ENCODE peak calls at places on chromosomes 12 and 14, in ten cellular contexts. R is neural progenitor cell; S is CD8-positive, alpha-beta T cell; A is HCT116; J is fibroblast of lung; T is AG04450; H is heart right ventricle; F is right atrium auricular region; D is lung; U is MM.1S. L is an unnamed sample.

GRCh38 chr12:1993341-1993740 is 10.9 kb downstream of the DCP1B start:
- DNase-seq in D (no peak), T (peak), A (peak), S (no peak), R (no peak), J (peak), U (no peak), F (no peak), H (no peak), L (peak)

GRCh38 chr12:1576410-1577240 is 17.8 kb downstream of the FBXL14 start:
- DNase-seq in J (peak), T (no peak), S (no peak), H (peak), A (no peak), F (no peak), D (no peak), U (no peak), R (no peak), L (no peak)

GRCh38 chr12:84891106-84891838 is 21.3 kb downstream of the SLC6A15 start:
- DNase-seq in S (no peak), T (no peak), D (no peak), H (no peak), A (no peak), U (no peak), F (no peak), R (no peak), J (peak), L (no peak)

GRCh38 chr14:52906141-52906601 is 44.7 kb downstream of the FERMT2 start:
- DNase-seq in F (no peak), U (no peak), H (no peak), S (no peak), A (peak), T (peak), D (no peak), J (peak), R (no peak), L (peak)

GRCh38 chr12:117875652-117876491 is 92.9 kb downstream of the KSR2 start:
- DNase-seq in T (no peak), D (no peak), S (peak), H (peak), J (peak), A (no peak), U (no peak), F (no peak), R (peak), L (no peak)

GRCh38 chr12:102917026-102917787 is at the start of gene PAH:
- DNase-seq in H (no peak), T (no peak), D (no peak), A (no peak), R (peak), J (no peak), F (no peak), S (peak), U (no peak), L (no peak)

GRCh38 chr14:69226736-69227135 is 33.2 kb upstream of the GALNT16 start:
- DNase-seq in A (no peak), T (no peak), J (no peak), U (no peak), H (no peak), R (no peak), S (no peak), F (no peak), D (no peak), L (no peak)

GRCh38 chr14:103194256-103195045 is 71.2 kb downstream of the TNFAIP2 start:
- DNase-seq in H (no peak), R (no peak), J (peak), A (no peak), S (no peak), U (no peak), D (no peak), F (no peak), T (peak), L (peak)

GRCh38 chr14:25003537-25003936 is 46.4 kb downstream of the STXBP6 start:
- DNase-seq in T (no peak), F (no peak), J (no peak), S (no peak), U (no peak), H (no peak), D (no peak), R (no peak), A (no peak), L (peak)

GRCh38 chr12:30805959-30806358 is 51.2 kb upstream of the CAPRIN2 start:
- DNase-seq in T (no peak), H (no peak), J (no peak), U (no peak), A (no peak), S (no peak), R (no peak), F (no peak), D (no peak), L (no peak)

GRCh38 chr14:28762290-28762948 is 4.2 kb upstream of the FOXG1 start:
- DNase-seq in U (no peak), R (peak), F (no peak), J (no peak), D (no peak), S (no peak), H (no peak), A (no peak), T (no peak), L (no peak)

GRCh38 chr14:71555654-71556559 is 376.3 kb upstream of the RGS6 start:
- DNase-seq in R (no peak), F (no peak), J (no peak), S (peak), D (no peak), H (no peak), A (no peak), T (no peak), U (peak), L (no peak)

GRCh38 chr12:113239288-113239771 is 18.1 kb downstream of the TPCN1 start:
- DNase-seq in J (no peak), A (no peak), S (no peak), H (no peak), F (no peak), R (no peak), T (no peak), U (no peak), D (no peak), L (no peak)
- H3K27ac ChIP-seq in J (no peak), A (no peak), S (no peak), H (peak), F (peak), R (no peak), T (no peak), U (no peak), D (peak), L (peak)

GRCh38 chr12:131988054-131988796 is 38.5 kb downstream of the EP400 start:
- DNase-seq in F (peak), A (no peak), U (no peak), H (no peak), T (no peak), J (no peak), D (no peak), R (peak), S (no peak), L (no peak)
- H3K27ac ChIP-seq in F (no peak), A (no peak), U (no peak), H (no peak), T (no peak), J (no peak), D (no peak), R (peak), S (no peak), L (no peak)

DNA sequence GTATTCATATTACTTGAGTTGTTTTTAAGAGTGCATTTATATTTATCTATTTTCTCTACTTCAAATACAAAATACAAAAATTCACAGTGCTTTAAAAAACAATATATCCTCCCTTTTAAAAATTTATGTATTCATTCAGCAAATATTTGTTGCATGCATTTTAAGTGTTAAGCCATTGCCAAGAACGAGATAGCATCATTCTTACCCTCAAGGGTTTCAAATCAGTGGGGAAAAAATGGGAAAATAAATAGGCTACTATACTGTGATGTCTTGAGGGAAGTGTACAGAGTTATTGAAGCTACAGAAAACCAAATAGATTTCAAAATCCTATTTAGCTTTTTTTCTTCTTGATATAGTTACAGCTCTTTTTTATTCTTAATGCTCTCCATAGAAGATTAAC is 23.2 kb downstream of the MRPS35 start:
- DNase-seq in U (no peak), T (no peak), S (no peak), A (no peak), R (no peak), D (no peak), H (no peak), F (no peak), J (no peak), L (no peak)
- H3K27ac ChIP-seq in U (no peak), T (no peak), S (no peak), A (no peak), R (no peak), D (no peak), H (no peak), F (no peak), J (no peak), L (no peak)

GRCh38 chr12:89384750-89385273 is 32.5 kb upstream of the DUSP6 start:
- DNase-seq in S (no peak), R (no peak), U (no peak), A (no peak), F (no peak), H (no peak), J (no peak), T (no peak), D (no peak), L (no peak)

GRCh38 chr12:89383235-89384049 is 31.1 kb upstream of the DUSP6 start:
- DNase-seq in R (peak), U (no peak), A (no peak), H (no peak), S (no peak), J (peak), D (no peak), F (no peak), T (no peak), L (no peak)

GRCh38 chr12:89382366-89382765 is 30.1 kb upstream of the DUSP6 start:
- DNase-seq in U (no peak), T (no peak), J (no peak), R (no peak), F (no peak), A (no peak), H (no peak), D (no peak), S (no peak), L (no peak)

GRCh38 chr12:89384050-89384749 is 31.9 kb upstream of the DUSP6 start:
- DNase-seq in T (peak), S (no peak), A (no peak), D (peak), F (no peak), J (peak), H (peak), R (peak), U (no peak), L (no peak)

GRCh38 chr12:89385965-89386537 is 33.8 kb upstream of the DUSP6 start:
- DNase-seq in H (no peak), D (no peak), J (no peak), U (no peak), R (no peak), F (no peak), A (no peak), S (no peak), T (no peak), L (no peak)
- H3K27ac ChIP-seq in H (no peak), D (peak), J (no peak), U (no peak), R (peak), F (no peak), A (no peak), S (no peak), T (no peak), L (no peak)

DNA sequence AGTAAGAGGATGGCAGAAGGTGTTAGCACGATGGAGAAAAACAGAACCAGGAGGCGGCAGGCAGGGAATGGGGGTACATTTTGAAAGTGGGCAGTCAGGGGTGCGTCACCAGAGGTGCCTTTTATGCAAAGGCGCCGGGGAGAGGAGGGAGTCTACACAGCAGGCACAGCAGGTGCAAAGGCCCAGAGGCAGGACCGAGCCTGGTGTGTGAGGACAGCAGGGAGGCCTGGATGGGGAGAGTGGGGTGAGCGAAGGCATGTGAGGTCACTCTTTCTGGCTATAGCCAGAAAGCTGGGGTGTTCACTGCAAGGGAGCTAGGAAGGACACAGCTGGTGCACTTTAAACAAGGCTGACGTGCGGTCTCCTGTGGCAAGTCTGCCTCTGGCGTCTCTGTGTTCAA is 65.0 kb downstream of the NCOR2 start:
- DNase-seq in S (no peak), R (no peak), U (no peak), A (no peak), J (no peak), T (no peak), F (no peak), D (no peak), H (peak), L (no peak)
- H3K27ac ChIP-seq in S (no peak), R (no peak), U (no peak), A (no peak), J (no peak), T (no peak), F (peak), D (no peak), H (peak), L (no peak)

L was measured in epithelial cell of prostate.